ENCODE peak calls at places on chromosomes 13 and 19, in nine cellular contexts. X is activated T-helper 1 cell treated with anti-CD3 and anti-CD28 coated beads, Interleukin-12 subunit alpha, Interleukin-12 subunit beta, Interleukin-2, Interleukin-4 antibody, amounts not matched to agents 30 ng/mL and 10 ng/mL and 1 ng/mL, durations not matched to agents 14 hours and 24 hours and 36 hours; A is RPMI8226; I is activated naive CD4-positive, alpha-beta T cell treated with anti-CD3 and anti-CD28 coated beads, Interleukin-2, amount 10 ng/mL, durations not matched to agents 7 days and 5 days; Y is HFFc6; K is tibial artery; Z is Peyer's patch; Q is EL; S is sciatic nerve. M is an unnamed sample.

GRCh38 chr19:45306040-45306439 is 16.6 kb downstream of the CKM start:
- DNase-seq in X (no peak), A (no peak), I (no peak), Y (no peak), K (no peak), Z (no peak), Q (peak), S (no peak), M (no peak)

GRCh38 chr13:45292176-45292575 is 48.8 kb downstream of the TPT1 start:
- DNase-seq in X (no peak), A (no peak), I (no peak), Y (no peak), K (no peak), Z (no peak), Q (no peak), S (no peak), M (no peak)

GRCh38 chr13:26557393-26558073 is at the start of gene WASF3:
- DNase-seq in X (peak), A (peak), I (peak), Y (peak), K (peak), Z (peak), Q (peak), S (peak), M (no peak)

GRCh38 chr13:110107568-110108347 is 199.2 kb downstream of the COL4A1 start:
- DNase-seq in X (no peak), A (no peak), I (no peak), Y (no peak), K (no peak), Z (no peak), Q (no peak), S (no peak), M (no peak)

GRCh38 chr13:34577051-34577450 is 365.0 kb upstream of the NBEA start:
- DNase-seq in X (no peak), A (peak), I (no peak), Y (peak), K (no peak), Z (no peak), Q (peak), S (no peak), M (no peak)

GRCh38 chr19:44891016-44891882 is at the start of gene TOMM40:
- DNase-seq in X (no peak), A (peak), I (peak), Y (peak), K (no peak), Z (peak), Q (peak), S (peak), M (no peak)

GRCh38 chr19:34681478-34681877 is 4.0 kb downstream of the ZNF302 start:
- DNase-seq in X (no peak), A (no peak), I (no peak), Y (no peak), K (no peak), Z (no peak), Q (no peak), S (no peak), M (no peak)

GRCh38 chr13:39942901-39943273 is 287.4 kb downstream of the COG6 start:
- DNase-seq in X (peak), A (peak), I (peak), Y (peak), K (peak), Z (peak), Q (peak), S (peak), M (peak)

GRCh38 chr13:30910676-30911075 is 4.6 kb downstream of the MEDAG start:
- DNase-seq in X (no peak), A (no peak), I (no peak), Y (no peak), K (no peak), Z (no peak), Q (no peak), S (no peak), M (no peak)

GRCh38 chr19:54254195-54254906 is 2.7 kb downstream of the LILRB5 start:
- DNase-seq in X (no peak), A (no peak), I (no peak), Y (no peak), K (no peak), Z (no peak), Q (no peak), S (no peak), M (no peak)

GRCh38 chr13:91357613-91358383 is 10.3 kb downstream of the MIR17HG start:
- DNase-seq in X (no peak), A (no peak), I (no peak), Y (no peak), K (no peak), Z (no peak), Q (no peak), S (no peak), M (no peak)

GRCh38 chr19:16051254-16052025 is 24.9 kb upstream of the TPM4 start:
- DNase-seq in X (no peak), A (peak), I (peak), Y (no peak), K (no peak), Z (no peak), Q (peak), S (no peak), M (peak)

GRCh38 chr13:27273658-27274425 is 3.2 kb downstream of the RASL11A start:
- DNase-seq in X (no peak), A (no peak), I (no peak), Y (no peak), K (peak), Z (no peak), Q (no peak), S (no peak), M (no peak)

GRCh38 chr19:33108161-33108560 is 23.8 kb upstream of the WDR88 start:
- DNase-seq in X (no peak), A (no peak), I (no peak), Y (no peak), K (no peak), Z (no peak), Q (no peak), S (no peak), M (no peak)

GRCh38 chr19:16260160-16260793 is 62.6 kb downstream of the AP1M1 start:
- DNase-seq in X (no peak), A (peak), I (no peak), Y (no peak), K (no peak), Z (no peak), Q (no peak), S (no peak), M (no peak)

GRCh38 chr13:53781941-53782340 is 753.3 kb downstream of the OLFM4 start:
- DNase-seq in X (no peak), A (no peak), I (no peak), Y (no peak), K (no peak), Z (no peak), Q (no peak), S (no peak), M (no peak)

GRCh38 chr19:54029930-54030490 is 33.7 kb downstream of the VSTM1 start:
- DNase-seq in X (peak), A (peak), I (peak), Y (peak), K (no peak), Z (no peak), Q (peak), S (peak), M (peak)

GRCh38 chr13:57865600-57866294 is 234.2 kb downstream of the PCDH17 start:
- DNase-seq in X (no peak), A (no peak), I (no peak), Y (no peak), K (no peak), Z (no peak), Q (no peak), S (no peak), M (no peak)

GRCh38 chr13:59422646-59423045 is 741.1 kb downstream of the DIAPH3 start:
- DNase-seq in X (no peak), A (no peak), I (no peak), Y (peak), K (no peak), Z (no peak), Q (peak), S (no peak), M (no peak)

GRCh38 chr19:7734220-7735203 is 2.6 kb upstream of the CLEC4G start:
- DNase-seq in X (no peak), A (no peak), I (no peak), Y (no peak), K (no peak), Z (no peak), Q (no peak), S (no peak), M (no peak)

GRCh38 chr19:6723738-6724137 is 3.3 kb upstream of the C3 start:
- DNase-seq in X (no peak), A (peak), I (no peak), Y (no peak), K (no peak), Z (peak), Q (no peak), S (no peak), M (no peak)

GRCh38 chr19:41541990-41542584 is 33.9 kb upstream of the CEACAM21 start:
- DNase-seq in X (peak), A (peak), I (peak), Y (peak), K (no peak), Z (peak), Q (peak), S (peak), M (peak)

GRCh38 chr13:95226051-95226450 is 75.2 kb downstream of the ABCC4 start:
- DNase-seq in X (no peak), A (no peak), I (no peak), Y (no peak), K (no peak), Z (no peak), Q (no peak), S (no peak), M (no peak)

GRCh38 chr13:109819851-109820250 is 33.5 kb upstream of the IRS2 start:
- DNase-seq in X (no peak), A (no peak), I (no peak), Y (no peak), K (no peak), Z (no peak), Q (no peak), S (no peak), M (no peak)

GRCh38 chr13:33745370-33746324 is 72.3 kb upstream of the RFC3 start:
- DNase-seq in X (no peak), A (peak), I (no peak), Y (no peak), K (no peak), Z (no peak), Q (no peak), S (no peak), M (no peak)

GRCh38 chr13:41111454-41111853 is 21.1 kb downstream of the KBTBD6 start:
- DNase-seq in X (no peak), A (no peak), I (no peak), Y (no peak), K (no peak), Z (no peak), Q (peak), S (no peak), M (no peak)

GRCh38 chr13:33441015-33441414 is 155.5 kb upstream of the STARD13 start:
- DNase-seq in X (no peak), A (no peak), I (no peak), Y (peak), K (no peak), Z (no peak), Q (peak), S (no peak), M (no peak)

GRCh38 chr19:51354742-51355148 is 11.4 kb downstream of the ETFB start:
- DNase-seq in X (no peak), A (no peak), I (peak), Y (no peak), K (no peak), Z (no peak), Q (no peak), S (no peak), M (peak)

GRCh38 chr19:1690570-1691307 is 38.3 kb upstream of the TCF3 start:
- DNase-seq in X (peak), A (peak), I (peak), Y (no peak), K (no peak), Z (no peak), Q (peak), S (no peak), M (no peak)

GRCh38 chr19:39342647-39343305 is 555 bp downstream of the SAMD4B start:
- DNase-seq in X (no peak), A (no peak), I (peak), Y (no peak), K (peak), Z (no peak), Q (peak), S (peak), M (no peak)

GRCh38 chr19:1807030-1807694 is 4.9 kb downstream of the ATP8B3 start:
- DNase-seq in X (no peak), A (no peak), I (no peak), Y (no peak), K (no peak), Z (no peak), Q (no peak), S (no peak), M (no peak)